ENCODE peak calls at places on chromosomes 3 and 15, in five cellular contexts. D is HepG2, F is K562, K is IMR-90, L is GM12878. B is an unnamed sample.

GRCh38 chr3:177597325-177598109 is 400.2 kb upstream of the TBL1XR1 start:
- DNase-seq in K (peak; percentile 75), F (no peak), L (no peak), D (no peak), B (peak; percentile 22)

GRCh38 chr3:27614592-27614991 is 107.5 kb downstream of the EOMES start:
- DNase-seq in K (no peak), D (no peak), L (no peak), F (no peak), B (no peak)

GRCh38 chr3:197801801-197802504 is 10.9 kb downstream of the LRCH3 start:
- DNase-seq in D (no peak), F (no peak), L (peak; percentile 40), K (peak; percentile 51), B (no peak)

GRCh38 chr3:55505776-55506175 is 18.7 kb upstream of the WNT5A start:
- DNase-seq in K (no peak), L (no peak), D (no peak), F (no peak), B (no peak)

GRCh38 chr3:90024986-90025385 is 917.6 kb downstream of the EPHA3 start:
- DNase-seq in F (no peak), D (no peak), L (no peak), K (no peak), B (no peak)

GRCh38 chr3:77500711-77501110 is 460.8 kb downstream of the ROBO2 start:
- DNase-seq in D (no peak), L (no peak), F (no peak), K (no peak), B (no peak)

GRCh38 chr15:85407421-85408269 is 27.2 kb downstream of the AKAP13 start:
- DNase-seq in K (peak; percentile 90), F (no peak), D (peak; percentile 39), L (no peak), B (no peak)

GRCh38 chr15:96070636-96071035 is 259.9 kb upstream of the NR2F2 start:
- DNase-seq in F (no peak), K (peak; percentile 35), L (no peak), D (no peak), B (no peak)

GRCh38 chr3:130258532-130258952 is 86.9 kb upstream of the COL6A5 start:
- DNase-seq in F (peak; percentile 10), L (no peak), K (no peak), D (no peak), B (no peak)

GRCh38 chr15:101425787-101426365 is 63.6 kb downstream of the PCSK6 start:
- DNase-seq in K (no peak), F (no peak), L (no peak), D (no peak), B (no peak)

GRCh38 chr3:9787714-9788113 is 4.6 kb downstream of the TADA3 start:
- DNase-seq in D (no peak), L (no peak), F (no peak), K (peak; percentile 55), B (no peak)

GRCh38 chr15:37121492-37121891 is 21.1 kb upstream of the MEIS2 start:
- DNase-seq in L (no peak), D (no peak), K (no peak), F (no peak), B (no peak)

GRCh38 chr15:25763206-25763880 is 99.8 kb downstream of the ATP10A start:
- DNase-seq in K (peak; percentile 61), D (no peak), L (no peak), F (no peak), B (no peak)

GRCh38 chr3:133121471-133121870 is 83.3 kb downstream of the TMEM108 start:
- DNase-seq in D (no peak), K (no peak), F (no peak), L (no peak), B (no peak)

GRCh38 chr15:68431792-68432401 is at the start of gene ITGA11:
- DNase-seq in L (no peak), D (no peak), F (peak; percentile 25), K (peak; percentile 34), B (peak; percentile 91)

GRCh38 chr15:81752149-81752942 is 293.5 kb downstream of the MEX3B start:
- DNase-seq in L (no peak), F (no peak), K (peak; percentile 15), D (no peak), B (peak; percentile 75)

GRCh38 chr3:9647450-9647849 is 1.9 kb upstream of the MTMR14 start:
- DNase-seq in K (no peak), L (no peak), F (no peak), D (no peak), B (no peak)

GRCh38 chr3:59709702-59710555 is 660.1 kb upstream of the CFAP20DC start:
- DNase-seq in F (no peak), K (no peak), D (no peak), L (no peak), B (no peak)

GRCh38 chr3:88440701-88441100 is 290.9 kb downstream of the C3orf38 start:
- DNase-seq in D (no peak), L (no peak), F (no peak), K (no peak), B (no peak)
- TF ChIP-seq MXI1 in D (no peak), L (no peak), F (no peak), K (no peak), B (no peak)

GRCh38 chr3:78721771-78722543 is 1045.8 kb downstream of the ROBO1 start:
- DNase-seq in D (no peak), F (no peak), L (no peak), K (peak; percentile 29), B (no peak)

GRCh38 chr3:78725703-78726246 is 1042.0 kb downstream of the ROBO1 start:
- DNase-seq in D (no peak), F (no peak), K (no peak), L (no peak), B (no peak)

GRCh38 chr3:78728406-78729145 is 1039.2 kb downstream of the ROBO1 start:
- DNase-seq in L (no peak), K (peak; percentile 56), F (no peak), D (no peak), B (peak; percentile 34)

GRCh38 chr3:78726545-78726944 is 1041.3 kb downstream of the ROBO1 start:
- DNase-seq in K (no peak), F (no peak), L (no peak), D (no peak), B (no peak)

DNA sequence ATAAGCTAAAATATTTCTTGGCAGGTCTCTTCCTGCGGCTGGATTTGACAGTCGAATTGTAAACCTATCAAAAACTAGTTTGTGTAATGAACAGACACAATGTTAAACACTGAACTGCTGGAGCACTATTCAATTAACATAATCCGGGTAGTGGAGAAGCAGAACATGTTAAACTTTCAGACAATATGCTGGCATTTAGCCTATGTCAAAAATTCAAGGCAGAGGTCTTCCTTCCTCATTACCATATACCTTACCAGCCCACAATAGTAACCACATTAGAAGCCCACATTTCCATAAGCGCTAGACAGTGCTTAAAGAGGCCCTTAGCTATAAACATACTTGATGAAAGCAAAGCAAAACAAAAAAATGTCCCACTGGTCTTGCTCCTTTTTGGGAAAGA is 1042.9 kb downstream of the ROBO1 start:
- DNase-seq in K (no peak), D (no peak), F (no peak), L (no peak), B (no peak)
- TF ChIP-seq MXI1 in K (no peak), D (no peak), F (no peak), L (no peak), B (no peak)

DNA sequence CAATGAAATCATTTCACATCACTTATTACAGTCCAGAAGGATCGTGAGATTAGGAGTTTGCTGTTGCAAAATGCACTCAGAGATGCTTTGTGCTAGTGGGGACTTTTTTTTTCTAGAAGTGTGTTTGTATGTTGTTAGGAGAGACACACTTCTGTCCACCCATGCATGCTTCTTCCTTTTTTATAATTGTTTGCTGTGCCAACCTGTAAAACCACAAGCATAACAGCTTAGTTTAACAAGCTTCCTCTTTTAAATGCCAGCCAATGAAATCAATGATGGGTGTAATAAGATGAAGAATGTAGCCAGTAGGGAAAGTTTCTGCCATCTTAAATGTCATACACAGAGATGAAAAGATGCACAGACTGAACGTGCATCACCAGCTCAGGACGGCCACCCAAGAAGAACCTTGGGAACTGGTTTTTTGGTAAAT is 305.6 kb upstream of the STT3B start:
- DNase-seq in K (no peak), L (peak; percentile 80), F (no peak), D (no peak), B (no peak)
- TF ChIP-seq MXI1 in K (no peak), L (no peak), F (no peak), D (no peak), B (no peak)

GRCh38 chr15:71747128-71748083 is 62.9 kb upstream of the NR2E3 start:
- DNase-seq in D (peak; percentile 87), F (no peak), L (no peak), K (peak; percentile 84), B (no peak)

GRCh38 chr15:71743861-71744382 is 66.4 kb upstream of the NR2E3 start:
- DNase-seq in K (peak; percentile 69), D (peak; percentile 39), F (peak; percentile 58), L (no peak), B (peak; percentile 69)

GRCh38 chr15:71749500-71749899 is 60.9 kb upstream of the NR2E3 start:
- DNase-seq in L (no peak), D (no peak), F (no peak), K (no peak), B (no peak)

GRCh38 chr15:71748327-71748726 is 62.0 kb upstream of the NR2E3 start:
- DNase-seq in D (no peak), L (no peak), F (no peak), K (peak; percentile 42), B (no peak)

DNA sequence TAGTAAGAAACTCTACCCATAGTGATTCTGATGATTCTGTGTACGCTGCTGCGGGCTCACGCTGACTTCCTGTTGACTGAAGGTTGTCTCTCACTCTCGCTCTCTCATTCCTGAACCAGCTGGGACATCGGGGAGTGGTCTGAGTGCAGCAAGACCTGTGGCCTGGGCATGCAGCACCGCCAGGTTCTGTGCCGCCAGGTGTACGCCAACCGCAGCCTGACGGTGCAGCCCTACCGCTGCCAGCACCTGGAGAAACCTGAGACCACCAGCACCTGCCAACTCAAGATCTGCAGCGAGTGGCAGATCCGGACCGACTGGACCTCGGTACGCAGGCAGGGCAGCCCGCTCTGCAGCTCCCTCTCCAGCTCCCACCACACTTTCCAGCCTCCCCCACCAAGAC is 63.6 kb upstream of the NR2E3 start:
- DNase-seq in L (no peak), F (no peak), K (no peak), D (peak; percentile 24), B (no peak)
- TF ChIP-seq MXI1 in L (no peak), F (no peak), K (no peak), D (no peak), B (no peak)

GRCh38 chr3:110589381-110589780 is 482.2 kb upstream of the NECTIN3 start:
- DNase-seq in F (no peak), D (no peak), K (no peak), L (no peak), B (no peak)
- TF ChIP-seq MXI1 in F (no peak), D (no peak), K (no peak), L (no peak), B (no peak)

GRCh38 chr3:16056210-16056607 is 118.3 kb upstream of the GALNT15 start:
- DNase-seq in L (no peak), K (no peak), F (no peak), D (no peak), B (no peak)
- TF ChIP-seq MXI1 in L (no peak), K (no peak), F (no peak), D (no peak), B (no peak)

GRCh38 chr15:51298656-51299055 is 39.7 kb downstream of the CYP19A1 start:
- DNase-seq in D (no peak), L (no peak), K (no peak), F (no peak), B (no peak)
- TF ChIP-seq MXI1 in D (no peak), L (no peak), K (no peak), F (no peak), B (no peak)

GRCh38 chr3:49205154-49205788 is 33.9 kb downstream of the KLHDC8B start:
- DNase-seq in D (no peak), L (no peak), K (no peak), F (no peak), B (no peak)
- TF ChIP-seq MXI1 in D (no peak), L (no peak), K (no peak), F (no peak), B (no peak)

GRCh38 chr15:90001683-90002427 is 731 bp downstream of the ZNF710 start:
- DNase-seq in K (peak; percentile 58), F (peak; percentile 90), D (peak; percentile 29), L (no peak), B (peak; percentile 86)
- TF ChIP-seq MXI1 in K (peak; percentile 55), F (no peak), D (no peak), L (peak; percentile 29), B (no peak)

B was measured in SK-N-SH.